ENCODE peak calls at places on chromosomes 16 and 17, in eight cellular contexts. I is HCT116, C is HL-60, E is A549, X is HepG2, M is Panc1, A is SK-N-SH, N is GM12878. H is an unnamed sample.

GRCh38 chr16:10678655-10679054 is 16.1 kb downstream of the TEKT5 start:
- DNase-seq in I (no peak), C (no peak), E (no peak), X (no peak), M (no peak), A (no peak), N (no peak), H (no peak)

GRCh38 chr17:54807331-54807730 is 93.3 kb upstream of the TOM1L1 start:
- DNase-seq in I (no peak), C (no peak), E (no peak), X (no peak), M (no peak), A (no peak), N (no peak), H (no peak)

GRCh38 chr16:69240336-69240735 is 53.4 kb downstream of the SNTB2 start:
- DNase-seq in I (no peak), C (no peak), E (no peak), X (no peak), M (no peak), A (no peak), N (no peak), H (no peak)

GRCh38 chr16:8867483-8868271 is 1.1 kb downstream of the CARHSP1 start:
- DNase-seq in I (no peak), C (no peak), E (no peak), X (no peak), M (no peak), A (peak; percentile 69), N (no peak), H (no peak)

GRCh38 chr17:27659685-27660084 is 28.7 kb downstream of the LGALS9 start:
- DNase-seq in I (no peak), C (no peak), E (no peak), X (no peak), M (no peak), A (no peak), N (no peak), H (no peak)

GRCh38 chr16:24841291-24841690 is 4.5 kb upstream of the SLC5A11 start:
- DNase-seq in I (no peak), C (no peak), E (peak; percentile 77), X (no peak), M (no peak), A (no peak), N (no peak), H (no peak)

GRCh38 chr16:81189100-81189664 is 49.3 kb upstream of the BCO1 start:
- DNase-seq in I (no peak), C (no peak), E (no peak), X (no peak), M (no peak), A (peak; percentile 46), N (no peak), H (no peak)

GRCh38 chr16:28494141-28494851 is at the start of gene APOBR:
- DNase-seq in I (no peak), C (peak; percentile 97), E (no peak), X (no peak), M (no peak), A (no peak), N (peak; percentile 83), H (no peak)

GRCh38 chr16:28166394-28167208 is 45.2 kb downstream of the XPO6 start:
- DNase-seq in I (peak; percentile 13), C (no peak), E (no peak), X (peak; percentile 52), M (no peak), A (no peak), N (no peak), H (no peak)

GRCh38 chr17:70091681-70092080 is 16.7 kb downstream of the KCNJ16 start:
- DNase-seq in I (no peak), C (no peak), E (no peak), X (no peak), M (no peak), A (no peak), N (no peak), H (no peak)

GRCh38 chr17:74541176-74542111 is 4.5 kb downstream of the CD300C start:
- DNase-seq in I (no peak), C (no peak), E (no peak), X (no peak), M (no peak), A (no peak), N (no peak), H (no peak)

DNA sequence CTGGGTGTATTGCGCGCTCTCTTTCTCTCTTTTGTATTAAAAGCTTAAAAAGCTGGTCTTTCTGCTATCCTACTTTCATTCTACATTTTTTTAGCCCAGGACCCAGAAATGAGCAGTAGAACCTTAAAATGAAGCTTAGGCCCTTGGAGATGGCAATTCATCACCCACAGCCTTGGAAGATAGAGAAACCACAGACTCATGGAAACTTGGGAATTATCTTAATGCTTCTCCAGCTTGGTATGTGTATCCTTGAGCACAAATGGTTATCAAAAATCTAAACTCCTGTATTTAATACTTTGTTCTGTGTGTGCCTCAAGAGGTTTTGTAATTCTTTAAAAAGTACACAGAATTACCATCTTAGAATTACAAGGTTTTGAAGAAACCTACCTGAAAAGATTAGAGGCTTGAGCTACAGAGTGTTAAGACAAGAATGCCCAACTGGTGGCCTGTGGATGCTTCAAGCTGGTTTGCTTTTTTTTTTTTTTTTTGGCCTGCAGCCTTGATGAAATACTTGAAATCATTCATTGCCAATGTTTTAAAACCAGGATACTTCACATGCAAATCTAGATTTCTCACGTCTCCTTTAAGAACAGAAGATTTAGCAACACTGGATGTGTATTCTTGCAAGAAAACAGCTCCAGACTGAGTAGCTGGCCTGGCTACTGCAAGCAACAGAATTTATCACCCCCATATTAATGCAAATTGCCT is 105.0 kb downstream of the XYLT1 start:
- DNase-seq in I (no peak), C (no peak), E (no peak), X (no peak), M (no peak), A (no peak), N (no peak), H (no peak)
- TF ChIP-seq REST in I (no peak), C (no peak), E (no peak), X (no peak), M (no peak), A (no peak), N (no peak), H (no peak)

DNA sequence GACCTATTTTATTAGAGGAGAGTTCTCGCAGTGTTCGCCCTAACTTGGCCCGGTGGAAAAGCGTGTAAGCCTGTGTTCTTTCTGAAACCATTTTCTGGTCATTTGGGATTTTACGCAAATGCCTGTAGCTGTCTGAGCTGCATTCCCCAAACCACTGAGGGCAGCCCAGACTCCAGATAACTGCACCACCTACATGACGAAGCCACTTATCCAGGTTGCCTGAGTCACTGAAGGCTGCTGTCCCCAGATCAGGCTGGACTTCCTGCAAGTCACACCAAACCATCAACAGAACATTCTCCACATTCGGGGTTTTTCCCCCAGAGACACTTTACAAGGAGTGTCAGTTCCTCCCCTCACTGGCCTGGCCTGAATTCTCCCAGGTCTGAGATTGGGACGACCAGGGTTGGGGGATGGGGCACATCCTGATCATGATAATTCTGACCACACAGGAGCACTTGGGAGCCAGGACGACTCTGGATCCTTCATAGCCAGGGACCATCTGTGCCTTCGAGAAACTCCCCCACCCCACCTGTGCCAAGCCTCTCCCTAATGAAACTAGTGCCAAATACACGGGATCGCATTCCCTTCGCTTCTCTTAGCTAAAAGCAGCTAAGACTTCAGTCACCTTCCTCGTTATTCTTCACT is 2.3 kb downstream of the RPRML start:
- DNase-seq in I (no peak), C (no peak), E (peak; percentile 48), X (no peak), M (no peak), A (no peak), N (no peak), H (peak; percentile 45)
- TF ChIP-seq REST in I (no peak), C (no peak), E (no peak), X (no peak), M (no peak), A (no peak), N (no peak), H (no peak)

GRCh38 chr16:84640145-84640544 is 8.2 kb upstream of the KLHL36 start:
- DNase-seq in I (no peak), C (no peak), E (no peak), X (no peak), M (no peak), A (no peak), N (no peak), H (no peak)

GRCh38 chr16:84641643-84642358 is 6.5 kb upstream of the KLHL36 start:
- DNase-seq in I (no peak), C (no peak), E (no peak), X (no peak), M (no peak), A (no peak), N (no peak), H (no peak)

GRCh38 chr16:84643677-84644076 is 4.6 kb upstream of the KLHL36 start:
- DNase-seq in I (no peak), C (no peak), E (no peak), X (no peak), M (no peak), A (no peak), N (no peak), H (no peak)

GRCh38 chr16:84647830-84648594 is at the start of gene KLHL36:
- DNase-seq in I (no peak), C (no peak), E (peak; percentile 46), X (no peak), M (no peak), A (peak; percentile 96), N (no peak), H (peak; percentile 65)

DNA sequence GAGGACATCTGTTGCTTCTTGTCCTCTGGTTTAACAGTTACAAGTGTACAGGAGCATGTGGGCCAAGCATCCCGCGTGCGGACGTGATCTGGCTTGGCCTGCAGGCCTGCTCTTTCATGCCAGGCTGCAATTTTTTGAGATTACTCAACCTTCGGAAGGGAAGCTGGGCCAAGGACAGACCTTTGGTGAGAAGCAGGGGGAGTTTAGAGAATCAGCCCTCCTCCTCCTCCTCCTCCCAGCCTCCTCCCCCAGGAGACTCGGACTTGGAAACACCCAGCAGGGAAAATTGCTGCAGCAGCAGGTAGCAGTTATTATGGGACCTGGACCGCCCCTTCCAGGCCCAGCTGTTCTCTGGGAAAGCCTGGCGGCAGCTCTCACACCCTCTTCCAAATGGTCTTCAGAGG is 5.1 kb upstream of the KLHL36 start:
- DNase-seq in I (no peak), C (peak; percentile 86), E (no peak), X (peak; percentile 35), M (no peak), A (no peak), N (no peak), H (no peak)
- TF ChIP-seq REST in I (no peak), C (no peak), E (no peak), X (no peak), M (no peak), A (no peak), N (no peak), H (no peak)

DNA sequence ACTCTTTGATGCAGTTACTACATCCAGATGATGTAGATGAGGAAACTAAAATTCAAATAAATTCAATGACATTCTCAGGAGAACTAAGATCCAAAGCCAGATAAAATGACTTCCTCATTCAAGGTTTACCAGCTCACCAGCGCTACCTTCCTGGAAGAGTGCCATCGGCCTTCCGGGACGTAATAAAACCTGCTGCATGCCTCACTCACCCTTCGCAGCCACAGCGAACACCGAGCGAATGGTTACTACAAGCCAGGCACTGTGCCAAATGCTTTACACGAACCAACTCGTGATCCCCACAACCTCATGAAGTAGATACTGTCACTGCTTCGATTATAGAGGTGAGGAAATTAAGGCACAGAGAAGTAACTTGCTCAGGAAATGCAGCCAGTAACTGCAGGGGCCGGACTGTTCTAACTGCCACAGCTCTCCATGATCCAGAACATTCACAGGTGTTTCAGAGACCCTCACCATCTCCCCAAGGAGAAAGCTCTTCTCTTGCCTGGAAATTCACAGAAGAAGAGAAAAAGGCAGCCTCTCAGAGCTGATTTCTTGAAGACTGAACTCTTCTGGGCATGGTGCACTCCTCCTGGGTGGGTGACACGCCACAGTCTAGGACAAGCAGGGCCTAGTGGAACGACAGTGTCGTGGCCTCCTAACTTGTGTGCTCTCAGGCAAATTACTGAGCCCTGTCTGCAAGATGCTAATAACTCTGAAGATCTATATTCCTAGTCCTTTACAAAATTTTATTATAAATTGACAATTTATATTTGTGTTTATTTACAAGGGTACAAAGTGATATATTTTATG is 46.8 kb downstream of the HIC1 start:
- DNase-seq in I (peak; percentile 73), C (no peak), E (no peak), X (no peak), M (no peak), A (no peak), N (no peak), H (no peak)
- TF ChIP-seq REST in I (no peak), C (no peak), E (no peak), X (no peak), M (no peak), A (no peak), N (no peak), H (no peak)